ENCODE peak calls at places on chromosomes 11 and 22, in nine cellular contexts. P is HuH-7.5; V is NCI-H1105; T is ureter; I is thoracic aorta; Z is BE2C; Y is activated CD8-positive, alpha-beta T cell treated with anti-CD3 and anti-CD28 coated beads for 36 hours; A is anterior cingulate cortex; X is HT1080. Q is an unnamed sample.

GRCh38 chr11:121741954-121742361 is 289.2 kb upstream of the SORL1-AS1 start:
- DNase-seq in Z (peak; percentile 83), X (no peak), Y (no peak), I (peak; percentile 71), V (no peak), A (peak; percentile 45), P (no peak), T (peak; percentile 86), Q (no peak)

GRCh38 chr22:44773082-44773481 is 20.7 kb downstream of the ARHGAP8 start:
- DNase-seq in X (no peak), T (no peak), I (no peak), P (no peak), A (no peak), Z (no peak), V (no peak), Y (no peak), Q (no peak)

GRCh38 chr11:9562716-9563115 is 10.8 kb upstream of the WEE1 start:
- DNase-seq in X (no peak), V (no peak), P (no peak), T (no peak), Z (no peak), A (no peak), I (no peak), Y (peak; percentile 20), Q (no peak)

GRCh38 chr22:22893891-22894739 is 6.5 kb downstream of the IGLL5 start:
- DNase-seq in T (no peak), Y (no peak), P (no peak), V (no peak), Z (no peak), A (no peak), X (no peak), I (no peak), Q (no peak)

GRCh38 chr11:1229471-1230120 is 6.7 kb downstream of the MUC5B start:
- DNase-seq in X (no peak), Z (peak; percentile 3), T (no peak), I (no peak), P (peak; percentile 2), A (no peak), Y (no peak), V (no peak), Q (no peak)

GRCh38 chr22:23845661-23846469 is 7.1 kb upstream of the DERL3 start:
- DNase-seq in Y (no peak), Z (no peak), I (no peak), A (no peak), X (no peak), V (no peak), T (no peak), P (no peak), Q (no peak)

GRCh38 chr11:107275632-107276031 is 182.0 kb downstream of the CWF19L2 start:
- DNase-seq in V (no peak), X (peak; percentile 34), Y (no peak), A (no peak), P (no peak), T (no peak), Z (no peak), I (no peak), Q (no peak)

GRCh38 chr11:128341280-128341679 is 246.1 kb downstream of the ETS1 start:
- DNase-seq in V (no peak), A (no peak), Z (no peak), T (no peak), I (no peak), P (no peak), X (no peak), Y (peak; percentile 82), Q (no peak)

GRCh38 chr11:8060146-8060719 is 20.8 kb upstream of the TUB start:
- DNase-seq in Y (no peak), I (no peak), X (no peak), V (no peak), A (no peak), P (no peak), Z (no peak), T (no peak), Q (no peak)

GRCh38 chr11:3146612-3147256 is 18.4 kb downstream of the OSBPL5 start:
- DNase-seq in I (peak; percentile 36), A (no peak), Y (no peak), Z (no peak), P (no peak), X (peak; percentile 54), V (no peak), T (no peak), Q (no peak)

GRCh38 chr11:121421149-121421906 is 30.8 kb upstream of the SORL1 start:
- DNase-seq in Y (no peak), X (peak; percentile 26), Z (no peak), A (no peak), T (no peak), V (no peak), I (no peak), P (no peak), Q (no peak)

GRCh38 chr22:32558681-32559355 is 84.2 kb downstream of the FBXO7 start:
- DNase-seq in I (peak; percentile 72), X (peak; percentile 95), A (no peak), T (peak; percentile 85), V (no peak), Y (peak; percentile 8), Z (no peak), P (no peak), Q (no peak)

GRCh38 chr11:131924001-131924400 is 553.6 kb downstream of the NTM start:
- DNase-seq in V (no peak), A (no peak), Z (no peak), I (no peak), Y (no peak), X (no peak), P (no peak), T (no peak), Q (no peak)

GRCh38 chr11:115193931-115194797 is 310.1 kb downstream of the CADM1 start:
- DNase-seq in T (no peak), Z (no peak), A (no peak), Y (no peak), I (no peak), X (no peak), P (no peak), V (no peak), Q (no peak)

GRCh38 chr22:33871935-33872334 is 48.3 kb downstream of the LARGE1 start:
- DNase-seq in V (no peak), A (no peak), T (no peak), Y (no peak), Z (no peak), I (peak; percentile 9), X (no peak), P (no peak), Q (no peak)

GRCh38 chr22:17929909-17930308 is 94.5 kb downstream of the MICAL3 start:
- DNase-seq in P (no peak), X (no peak), T (no peak), Y (no peak), A (no peak), V (no peak), Z (no peak), I (no peak), Q (no peak)

GRCh38 chr22:49967333-49968241 is 7.0 kb downstream of the PIM3 start:
- DNase-seq in T (peak; percentile 58), Z (peak; percentile 28), Y (peak; percentile 45), V (no peak), P (no peak), I (peak; percentile 7), X (no peak), A (no peak), Q (no peak)

GRCh38 chr11:14809466-14809865 is 82.6 kb downstream of the CYP2R1 start:
- DNase-seq in X (no peak), Y (no peak), Z (no peak), T (no peak), A (no peak), I (no peak), V (no peak), P (no peak), Q (no peak)

GRCh38 chr11:61776561-61777075 is 15.8 kb downstream of the TMEM258 start:
- DNase-seq in T (no peak), A (no peak), Z (peak; percentile 71), Y (peak; percentile 86), V (no peak), I (no peak), X (peak; percentile 62), P (peak; percentile 100), Q (no peak)

GRCh38 chr11:102177974-102178631 is 67.9 kb downstream of the YAP1 start:
- DNase-seq in Y (no peak), V (no peak), P (peak; percentile 35), T (no peak), Z (no peak), X (peak; percentile 93), A (no peak), I (no peak), Q (no peak)

GRCh38 chr11:4886186-4886585 is 4.5 kb downstream of the OR51T1 start:
- DNase-seq in X (no peak), A (no peak), T (no peak), Z (no peak), I (no peak), P (no peak), Y (no peak), V (no peak), Q (no peak)

GRCh38 chr11:69425895-69426544 is 55.4 kb upstream of the LINC01488 start:
- DNase-seq in I (no peak), P (no peak), V (no peak), T (no peak), Y (peak; percentile 80), X (no peak), A (no peak), Z (no peak), Q (no peak)

GRCh38 chr11:32420937-32421532 is 14.3 kb downstream of the WT1 start:
- DNase-seq in X (peak; percentile 78), V (no peak), I (no peak), Y (peak; percentile 57), P (no peak), A (no peak), Z (peak; percentile 79), T (no peak), Q (no peak)

GRCh38 chr11:4704054-4704789 is at the start of gene MMP26:
- DNase-seq in V (peak; percentile 84), I (no peak), X (no peak), A (no peak), Z (no peak), Y (no peak), P (no peak), T (no peak), Q (no peak)

GRCh38 chr11:86486261-86487030 is 111.8 kb downstream of the CCDC81 start:
- DNase-seq in P (no peak), A (peak; percentile 16), V (no peak), T (no peak), X (no peak), I (no peak), Z (no peak), Y (peak; percentile 23), Q (no peak)

GRCh38 chr11:67317365-67318238 is 14.3 kb downstream of the SSH3 start:
- DNase-seq in T (peak; percentile 98), X (peak; percentile 93), Z (peak; percentile 98), P (peak; percentile 100), Y (peak; percentile 98), I (peak; percentile 85), A (peak; percentile 92), V (peak; percentile 98), Q (peak; percentile 99)

GRCh38 chr11:65156926-65157325 is 13.1 kb upstream of the SPDYC start:
- DNase-seq in X (no peak), V (no peak), P (no peak), I (no peak), T (no peak), Z (no peak), Y (no peak), A (no peak), Q (no peak)

GRCh38 chr11:111512296-111513239 is at the start of gene BTG4:
- DNase-seq in I (no peak), P (no peak), X (no peak), Y (peak; percentile 54), V (peak; percentile 49), T (no peak), A (no peak), Z (peak; percentile 23), Q (no peak)